ENCODE peak calls at places on chromosomes 11 and 22, in six cellular contexts. T is PC-9, Z is H9, J is heart right ventricle, H is fibroblast of mammary gland, W is psoas muscle. C is an unnamed sample.

GRCh38 chr11:57493507-57494503 is 21.7 kb downstream of the SLC43A1 start:
- DNase-seq in T (peak; percentile 76), Z (peak; percentile 94), J (peak; percentile 64), H (no peak), W (peak; percentile 46), C (peak; percentile 77)

GRCh38 chr11:115154355-115154736 is 349.9 kb downstream of the CADM1 start:
- DNase-seq in T (no peak), Z (no peak), J (no peak), H (no peak), W (no peak), C (no peak)

GRCh38 chr11:85845052-85845631 is 10.0 kb upstream of the CCDC83 start:
- DNase-seq in T (peak; percentile 51), Z (no peak), J (no peak), H (peak; percentile 51), W (no peak), C (no peak)

GRCh38 chr11:10351768-10352641 is 47.1 kb downstream of the ADM start:
- DNase-seq in T (peak; percentile 92), Z (peak; percentile 97), J (peak; percentile 36), H (peak; percentile 89), W (peak; percentile 26), C (no peak)

GRCh38 chr11:83815736-83816135 is 529.6 kb upstream of the CCDC90B start:
- DNase-seq in T (no peak), Z (no peak), J (no peak), H (no peak), W (no peak), C (no peak)

GRCh38 chr11:70826950-70827349 is 425.4 kb downstream of the SHANK2 start:
- DNase-seq in T (no peak), Z (no peak), J (no peak), H (no peak), W (no peak), C (no peak)

GRCh38 chr11:119501777-119502405 is 78.9 kb upstream of the THY1 start:
- DNase-seq in T (no peak), Z (peak; percentile 49), J (no peak), H (no peak), W (no peak), C (no peak)

GRCh38 chr22:29751139-29751538 is 15.7 kb downstream of the ZMAT5 start:
- DNase-seq in T (no peak), Z (no peak), J (no peak), H (no peak), W (no peak), C (no peak)

GRCh38 chr11:57409321-57410100 is 17.4 kb downstream of the SLC43A3 start:
- DNase-seq in T (peak; percentile 18), Z (no peak), J (no peak), H (no peak), W (no peak), C (no peak)

GRCh38 chr11:316031-316701 is 2.3 kb downstream of the IFITM1 start:
- DNase-seq in T (no peak), Z (peak; percentile 36), J (peak; percentile 64), H (no peak), W (no peak), C (peak; percentile 10)

GRCh38 chr11:6812391-6813005 is 13.0 kb upstream of the OR6A2 start:
- DNase-seq in T (peak; percentile 31), Z (peak; percentile 52), J (no peak), H (peak; percentile 48), W (no peak), C (peak; percentile 68)

GRCh38 chr22:46061431-46062231 is 84.7 kb upstream of the WNT7B start:
- DNase-seq in T (no peak), Z (peak; percentile 69), J (no peak), H (peak; percentile 18), W (no peak), C (no peak)

GRCh38 chr11:21933095-21933494 is 259.8 kb upstream of the ANO5 start:
- DNase-seq in T (no peak), Z (no peak), J (no peak), H (no peak), W (no peak), C (peak; percentile 1)

GRCh38 chr11:65501530-65502273 is 2.9 kb downstream of the MALAT1 start:
- DNase-seq in T (no peak), Z (no peak), J (no peak), H (peak; percentile 59), W (no peak), C (peak; percentile 55)

GRCh38 chr11:68270334-68271022 is 1.3 kb downstream of the C11orf24 start:
- DNase-seq in T (no peak), Z (no peak), J (no peak), H (no peak), W (no peak), C (no peak)

GRCh38 chr11:68269414-68270081 is 2.2 kb downstream of the C11orf24 start:
- DNase-seq in T (no peak), Z (peak; percentile 14), J (no peak), H (peak; percentile 84), W (no peak), C (no peak)

GRCh38 chr11:68271023-68271780 is 571 bp downstream of the C11orf24 start:
- DNase-seq in T (peak; percentile 73), Z (peak; percentile 74), J (peak; percentile 44), H (peak; percentile 74), W (peak; percentile 61), C (peak; percentile 90)

GRCh38 chr11:68273056-68273738 is 1.4 kb upstream of the C11orf24 start:
- DNase-seq in T (no peak), Z (peak; percentile 17), J (no peak), H (no peak), W (no peak), C (peak; percentile 41)

GRCh38 chr11:68271781-68272608 is at the start of gene C11orf24:
- DNase-seq in T (peak; percentile 91), Z (peak; percentile 96), J (peak; percentile 96), H (peak; percentile 82), W (peak; percentile 95), C (peak; percentile 99)
- TF ChIP-seq CTCF in T (no peak), Z (no peak), J (no peak), H (no peak), W (no peak), C (no peak)

GRCh38 chr11:69000831-69001245 is 12.2 kb downstream of the MRGPRF start:
- DNase-seq in T (peak; percentile 43), Z (peak; percentile 19), J (no peak), H (peak; percentile 82), W (no peak), C (no peak)
- TF ChIP-seq CTCF in T (peak; percentile 64), Z (peak; percentile 55), J (peak; percentile 38), H (peak; percentile 64), W (peak; percentile 26), C (peak; percentile 11)

DNA sequence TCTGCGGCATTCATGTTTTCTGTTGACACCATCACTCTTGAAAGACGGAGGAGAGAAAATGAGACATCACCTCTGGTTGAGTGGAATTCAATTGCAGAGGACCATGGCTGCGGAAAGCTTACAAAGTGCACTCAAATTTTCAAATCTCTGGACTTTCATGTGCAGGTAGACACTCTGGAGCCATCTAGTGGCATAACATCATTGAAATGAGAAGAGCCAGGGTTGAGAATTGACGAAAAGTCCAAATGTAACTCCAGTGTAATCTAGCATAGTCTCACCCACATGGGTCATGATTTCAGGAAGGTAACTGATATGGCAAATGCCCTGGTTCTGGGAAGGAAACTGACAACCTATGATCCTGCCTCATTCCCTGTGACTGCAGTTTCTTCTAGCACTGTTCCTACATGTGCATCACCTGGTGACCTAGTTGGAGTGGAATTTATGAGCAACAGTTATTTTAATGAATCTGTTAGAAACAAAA is 687.8 kb downstream of the KCNA4 start:
- DNase-seq in T (no peak), Z (no peak), J (no peak), H (peak; percentile 61), W (no peak), C (peak; percentile 35)
- TF ChIP-seq CTCF in T (peak; percentile 73), Z (peak; percentile 61), J (peak; percentile 39), H (peak; percentile 73), W (no peak), C (peak; percentile 54)

DNA sequence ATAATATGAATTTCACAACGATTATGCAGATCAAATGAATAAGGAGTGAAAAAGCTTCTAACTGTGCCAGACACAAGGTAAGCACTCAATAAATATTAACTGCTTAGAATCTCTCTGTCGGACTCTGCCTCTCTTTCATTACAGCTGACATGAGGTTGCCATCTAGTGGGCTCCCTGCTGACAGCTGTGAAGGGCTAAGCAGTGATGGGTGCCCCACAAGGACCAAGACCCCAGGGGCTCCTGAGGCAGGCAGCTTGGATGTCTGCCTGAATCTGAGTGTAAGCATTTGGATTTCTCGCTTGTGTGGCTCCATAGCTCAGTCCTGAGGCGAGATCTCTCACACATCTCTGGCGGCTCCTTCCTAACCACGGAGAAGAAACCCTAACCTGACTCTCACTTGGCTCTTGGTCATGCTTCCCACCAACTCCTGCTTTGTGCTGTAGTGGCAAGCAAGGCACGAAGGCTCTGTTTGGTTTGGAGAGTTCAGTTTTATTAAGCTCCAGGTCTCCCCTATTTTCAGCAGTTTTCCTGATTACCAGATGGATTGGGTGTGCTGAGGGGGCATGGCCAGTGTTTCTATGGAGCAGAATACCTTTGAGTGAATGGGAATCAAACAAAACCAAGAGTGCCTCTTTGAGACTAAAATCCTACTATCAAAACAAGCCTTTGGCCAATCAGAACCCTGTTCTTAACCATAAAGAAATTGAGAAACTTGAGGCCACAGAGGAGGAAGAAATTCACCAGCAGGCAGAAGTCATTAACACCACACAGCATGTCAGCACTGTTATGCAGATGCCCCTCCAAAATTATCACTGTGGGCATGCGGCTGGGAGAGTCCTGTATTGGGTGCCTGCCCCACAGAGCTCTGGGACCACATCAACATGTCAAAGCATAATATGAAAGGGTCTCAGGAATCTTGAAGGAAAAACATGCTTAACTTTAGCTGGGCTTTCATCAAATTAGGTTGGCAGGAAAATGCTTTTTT is 152.8 kb upstream of the NTM start:
- DNase-seq in T (no peak), Z (no peak), J (no peak), H (peak; percentile 2), W (no peak), C (peak; percentile 22)
- TF ChIP-seq CTCF in T (peak; percentile 35), Z (no peak), J (peak; percentile 31), H (peak; percentile 24), W (no peak), C (peak; percentile 50)

DNA sequence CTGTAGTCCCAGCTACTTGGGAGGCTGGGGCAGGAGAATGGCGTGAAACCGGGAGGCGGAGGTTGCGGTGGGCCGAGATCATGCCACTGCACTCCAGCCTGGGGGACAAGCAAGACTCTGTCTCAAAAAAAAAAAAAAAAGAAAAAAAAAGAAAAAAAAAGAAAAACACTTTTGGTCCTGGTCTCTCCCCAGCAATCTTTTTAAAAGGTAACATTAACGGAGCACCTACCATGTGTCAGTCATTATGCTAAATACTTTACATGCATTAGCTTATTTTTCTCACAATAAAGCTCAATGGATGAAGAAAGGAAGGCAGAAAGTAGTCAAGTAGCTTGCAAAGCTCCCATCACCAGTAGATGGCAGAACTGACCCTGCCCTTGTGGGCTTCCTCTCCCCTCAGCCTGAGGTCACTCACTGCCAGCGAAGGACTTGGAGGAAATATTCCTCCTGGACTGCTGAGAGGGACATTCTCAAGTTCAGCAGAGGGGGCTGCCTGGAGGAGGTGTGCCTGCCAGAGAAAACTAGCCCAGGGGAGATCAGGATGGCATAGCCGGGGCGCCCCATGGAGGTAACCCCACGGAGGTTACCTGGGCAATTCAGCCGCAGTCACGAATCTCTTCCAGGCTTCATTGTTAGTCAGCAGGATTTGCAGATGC is 15.5 kb downstream of the APOL3 start:
- DNase-seq in T (peak; percentile 63), Z (peak; percentile 86), J (peak; percentile 46), H (peak; percentile 76), W (peak; percentile 65), C (peak; percentile 42)
- TF ChIP-seq CTCF in T (peak; percentile 77), Z (peak; percentile 90), J (peak; percentile 79), H (peak; percentile 89), W (peak; percentile 76), C (peak; percentile 63)